ENCODE peak calls at places on chromosomes 1 and 21, in four cellular contexts. E is endothelial cell of umbilical vein, B is GM12878, J is K562. R is an unnamed sample.

GRCh38 chr1:3459051-3459908 is 4.8 kb downstream of the ARHGEF16 start:
- DNase-seq in E (no peak), B (no peak), J (no peak), R (no peak)

GRCh38 chr21:25094695-25095094 is 512.6 kb downstream of the MRPL39 start:
- DNase-seq in E (no peak), B (no peak), J (no peak), R (no peak)

GRCh38 chr1:77282866-77283539 is 1.2 kb downstream of the AK5 start:
- DNase-seq in E (peak), B (no peak), J (no peak), R (peak)

GRCh38 chr1:205491794-205492193 is 12.7 kb upstream of the CDK18 start:
- DNase-seq in E (no peak), B (no peak), J (no peak), R (no peak)

GRCh38 chr1:231216515-231216914 is 24.5 kb upstream of the GNPAT start:
- DNase-seq in E (no peak), B (no peak), J (no peak), R (no peak)

GRCh38 chr21:37184784-37185593 is 82.1 kb downstream of the VPS26C start:
- DNase-seq in E (no peak), B (no peak), J (no peak), R (no peak)

GRCh38 chr1:154568165-154568815 is 712 bp downstream of the CHRNB2 start:
- DNase-seq in E (no peak), B (no peak), J (no peak), R (no peak)

GRCh38 chr1:24864409-24864808 is 65.7 kb downstream of the RUNX3 start:
- DNase-seq in E (peak), B (no peak), J (no peak), R (no peak)

GRCh38 chr1:185139231-185139630 is 17.5 kb downstream of the TRMT1L start:
- DNase-seq in E (no peak), B (no peak), J (no peak), R (no peak)

GRCh38 chr1:3136532-3136931 is 67.5 kb downstream of the PRDM16 start:
- DNase-seq in E (no peak), B (no peak), J (no peak), R (no peak)

GRCh38 chr21:41196990-41197389 is 29.0 kb downstream of the BACE2 start:
- DNase-seq in E (no peak), B (no peak), J (no peak), R (peak)

GRCh38 chr1:93114403-93114802 is 35.3 kb downstream of the MTF2 start:
- DNase-seq in E (no peak), B (no peak), J (no peak), R (peak)

GRCh38 chr1:56222914-56223540 is 356.3 kb downstream of the PLPP3 start:
- DNase-seq in E (no peak), B (no peak), J (no peak), R (no peak)

GRCh38 chr1:24822887-24823286 is 77.6 kb downstream of the CLIC4 start:
- DNase-seq in E (peak), B (no peak), J (no peak), R (no peak)

GRCh38 chr1:2602311-2602835 is 15.8 kb downstream of the PRXL2B start:
- DNase-seq in E (no peak), B (no peak), J (no peak), R (no peak)

GRCh38 chr1:88075813-88076212 is 608.3 kb upstream of the PKN2 start:
- DNase-seq in E (no peak), B (no peak), J (no peak), R (no peak)

GRCh38 chr1:160665330-160666078 is 18.7 kb upstream of the SLAMF1 start:
- DNase-seq in E (no peak), B (no peak), J (peak), R (no peak)

GRCh38 chr1:60283690-60284089 is 210.1 kb upstream of the C1orf87 start:
- DNase-seq in E (peak), B (no peak), J (no peak), R (no peak)

GRCh38 chr1:75797273-75797588 is 549 bp downstream of the MSH4 start:
- DNase-seq in E (no peak), B (no peak), J (no peak), R (no peak)

GRCh38 chr1:232033285-232033684 is 406.7 kb downstream of the DISC1 start:
- DNase-seq in E (no peak), B (no peak), J (no peak), R (no peak)

GRCh38 chr1:150906329-150906728 is 19.4 kb downstream of the CTXND2 start:
- DNase-seq in E (no peak), B (no peak), J (no peak), R (no peak)

GRCh38 chr1:200917291-200917817 is 22.7 kb downstream of the INAVA start:
- DNase-seq in E (no peak), B (no peak), J (no peak), R (no peak)

DNA sequence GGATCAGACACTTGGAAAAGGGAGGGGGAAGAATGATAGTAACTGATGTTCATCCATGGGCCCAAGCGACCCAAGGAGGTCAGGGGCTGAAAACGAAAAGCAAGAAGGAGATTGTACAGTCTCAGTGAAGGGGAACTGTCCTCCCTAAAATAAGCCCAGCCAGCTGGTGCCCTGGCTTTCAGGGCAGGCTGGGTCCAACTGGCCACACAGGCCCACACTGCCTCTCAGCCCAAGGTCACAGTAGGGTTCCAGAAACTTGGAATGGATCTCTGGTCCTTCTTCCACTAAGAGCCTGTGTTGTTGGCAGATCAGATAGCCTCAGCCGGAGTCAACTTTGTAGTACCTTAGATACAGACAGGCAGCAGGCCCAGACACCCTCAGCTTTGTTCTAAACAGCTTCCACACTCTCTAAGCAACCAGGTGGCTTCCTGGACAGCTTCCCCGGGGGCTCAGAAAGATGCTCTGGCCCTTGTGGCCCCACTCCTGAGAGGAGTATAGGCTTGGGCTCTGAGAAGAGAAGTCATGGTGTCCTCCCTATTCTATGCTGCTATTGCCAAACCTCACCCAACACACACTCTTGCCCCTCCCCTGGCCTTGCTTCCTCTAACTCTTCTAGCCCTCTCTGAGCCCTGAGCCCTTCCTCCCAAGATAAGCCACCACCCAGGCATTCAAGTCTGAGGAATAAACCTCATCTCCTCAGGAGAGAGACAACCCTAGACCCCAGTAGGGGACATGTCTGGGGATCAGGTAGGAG is 50.1 kb downstream of the DMAP1 start:
- DNase-seq in E (no peak), B (no peak), J (no peak), R (no peak)
- TF ChIP-seq FOS in E (no peak), B (no peak), J (no peak), R (no peak)

GRCh38 chr1:197725044-197725443 is 50.2 kb downstream of the DENND1B start:
- DNase-seq in E (peak), B (no peak), J (peak), R (peak)
- TF ChIP-seq FOS in E (no peak), B (no peak), J (no peak), R (no peak)

GRCh38 chr1:14842361-14842760 is 243.9 kb downstream of the KAZN start:
- DNase-seq in E (no peak), B (no peak), J (no peak), R (peak)
- TF ChIP-seq FOS in E (no peak), B (no peak), J (no peak), R (peak)

GRCh38 chr1:35886606-35887431 is 3.8 kb downstream of the AGO1 start:
- DNase-seq in E (peak), B (no peak), J (peak), R (peak)
- TF ChIP-seq FOS in E (no peak), B (no peak), J (no peak), R (no peak)

DNA sequence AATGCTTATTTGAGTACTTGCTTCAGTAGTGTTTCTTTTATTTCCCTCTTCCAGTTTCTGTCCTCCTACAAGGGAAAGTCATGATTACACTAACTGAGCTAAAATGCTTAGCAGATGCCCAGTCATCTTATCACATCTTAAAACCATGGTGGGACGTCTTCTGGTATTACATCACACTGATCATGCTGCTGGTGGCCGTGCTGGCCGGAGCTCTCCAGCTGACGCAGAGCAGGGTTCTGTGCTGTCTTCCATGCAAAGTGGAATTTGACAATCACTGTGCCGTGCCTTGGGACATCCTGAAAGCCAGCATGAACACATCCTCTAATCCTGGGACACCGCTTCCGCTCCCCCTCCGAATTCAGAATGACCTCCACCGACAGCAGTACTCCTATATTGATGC is 50.3 kb upstream of the LRRC8C start:
- DNase-seq in E (no peak), B (no peak), J (no peak), R (no peak)
- TF ChIP-seq FOS in E (no peak), B (no peak), J (no peak), R (no peak)

DNA sequence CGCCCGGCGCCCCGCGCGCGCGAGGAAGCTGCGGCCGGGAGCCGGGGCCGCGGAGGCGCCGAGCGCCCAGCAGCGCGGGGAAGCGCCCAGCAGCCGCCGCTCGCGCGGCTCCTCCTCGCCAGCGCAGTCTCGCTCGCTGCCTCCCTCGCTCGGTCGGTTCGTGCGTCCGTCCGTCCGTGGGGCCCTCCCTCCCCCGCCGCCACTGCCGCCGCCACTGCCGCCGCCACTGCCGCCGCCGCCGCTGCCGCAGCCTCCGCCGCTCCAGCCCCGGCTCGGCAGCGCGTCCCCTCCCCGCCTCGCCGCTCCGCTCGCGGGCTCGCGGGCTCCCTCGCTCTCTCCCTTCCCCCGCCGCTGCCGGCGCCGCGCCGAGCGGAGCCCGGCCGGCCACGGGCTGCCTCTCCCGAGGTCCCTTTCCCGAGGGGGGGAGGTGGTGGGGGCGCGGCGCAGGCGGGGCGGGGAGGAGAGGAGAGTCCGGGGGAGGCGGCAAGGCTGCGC is at the start of gene KCND3:
- DNase-seq in E (no peak), B (no peak), J (peak), R (peak)
- TF ChIP-seq FOS in E (no peak), B (no peak), J (no peak), R (no peak)

GRCh38 chr1:44679468-44679867 is 5.0 kb downstream of the ARMH1 start:
- DNase-seq in E (no peak), B (no peak), J (no peak), R (no peak)

GRCh38 chr1:44685218-44685617 is 10.7 kb downstream of the ARMH1 start:
- DNase-seq in E (no peak), B (no peak), J (no peak), R (no peak)

GRCh38 chr1:44678626-44679025 is 4.1 kb downstream of the ARMH1 start:
- DNase-seq in E (no peak), B (no peak), J (no peak), R (no peak)

GRCh38 chr1:44684525-44684924 is 10.0 kb downstream of the ARMH1 start:
- DNase-seq in E (no peak), B (peak), J (no peak), R (no peak)

DNA sequence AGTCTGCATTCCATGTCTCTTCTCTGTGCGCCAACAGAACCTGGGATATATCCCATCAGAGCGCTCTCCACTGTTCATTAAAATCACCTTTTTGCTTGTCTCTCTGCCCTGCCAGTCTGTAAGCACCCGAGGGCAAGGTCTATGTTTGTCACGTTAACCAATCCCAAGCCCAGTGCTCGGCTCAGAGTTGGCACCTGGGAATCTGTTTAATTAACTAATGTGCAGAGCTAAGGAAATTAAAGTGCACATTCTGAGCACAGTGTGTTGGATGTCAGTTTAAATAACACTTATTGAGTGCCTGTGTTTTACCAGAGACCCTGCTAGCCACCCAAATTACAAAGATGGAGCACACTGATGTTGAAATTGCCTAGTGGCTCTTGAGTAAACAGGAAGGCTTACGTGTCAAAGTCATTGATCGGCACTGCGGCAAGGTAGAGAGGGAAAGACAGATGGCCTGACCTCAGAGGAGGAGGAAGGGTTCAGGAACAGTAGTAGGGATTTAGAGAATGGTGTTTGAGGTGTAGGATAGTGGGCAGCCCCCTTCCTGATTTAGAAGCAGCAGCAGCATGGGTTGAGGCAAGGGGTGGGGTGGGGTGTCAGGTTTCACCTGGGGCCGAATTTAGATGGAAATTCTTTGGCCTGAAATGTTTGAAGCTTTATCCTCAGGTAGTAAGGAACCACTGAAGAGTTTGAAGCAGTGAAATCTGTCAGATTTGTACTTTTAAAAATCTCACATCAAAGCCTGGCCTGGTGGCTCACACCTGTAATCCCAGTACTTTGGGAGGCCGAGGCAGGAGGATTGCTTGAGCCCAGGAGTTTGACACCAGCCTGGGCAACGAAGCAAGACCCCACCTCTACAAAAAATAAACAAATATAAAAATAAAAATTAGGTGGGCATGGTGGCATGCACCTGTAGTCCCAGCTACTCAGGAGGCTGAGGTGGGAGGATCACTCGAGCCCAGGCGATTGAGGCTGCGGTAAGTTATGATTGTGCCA is 7.7 kb downstream of the ARMH1 start:
- DNase-seq in E (no peak), B (no peak), J (no peak), R (no peak)
- TF ChIP-seq FOS in E (no peak), B (no peak), J (no peak), R (no peak)

GRCh38 chr1:58062635-58063034 is 483.9 kb downstream of the OMA1 start:
- DNase-seq in E (no peak), B (no peak), J (no peak), R (no peak)
- TF ChIP-seq FOS in E (no peak), B (no peak), J (no peak), R (no peak)

DNA sequence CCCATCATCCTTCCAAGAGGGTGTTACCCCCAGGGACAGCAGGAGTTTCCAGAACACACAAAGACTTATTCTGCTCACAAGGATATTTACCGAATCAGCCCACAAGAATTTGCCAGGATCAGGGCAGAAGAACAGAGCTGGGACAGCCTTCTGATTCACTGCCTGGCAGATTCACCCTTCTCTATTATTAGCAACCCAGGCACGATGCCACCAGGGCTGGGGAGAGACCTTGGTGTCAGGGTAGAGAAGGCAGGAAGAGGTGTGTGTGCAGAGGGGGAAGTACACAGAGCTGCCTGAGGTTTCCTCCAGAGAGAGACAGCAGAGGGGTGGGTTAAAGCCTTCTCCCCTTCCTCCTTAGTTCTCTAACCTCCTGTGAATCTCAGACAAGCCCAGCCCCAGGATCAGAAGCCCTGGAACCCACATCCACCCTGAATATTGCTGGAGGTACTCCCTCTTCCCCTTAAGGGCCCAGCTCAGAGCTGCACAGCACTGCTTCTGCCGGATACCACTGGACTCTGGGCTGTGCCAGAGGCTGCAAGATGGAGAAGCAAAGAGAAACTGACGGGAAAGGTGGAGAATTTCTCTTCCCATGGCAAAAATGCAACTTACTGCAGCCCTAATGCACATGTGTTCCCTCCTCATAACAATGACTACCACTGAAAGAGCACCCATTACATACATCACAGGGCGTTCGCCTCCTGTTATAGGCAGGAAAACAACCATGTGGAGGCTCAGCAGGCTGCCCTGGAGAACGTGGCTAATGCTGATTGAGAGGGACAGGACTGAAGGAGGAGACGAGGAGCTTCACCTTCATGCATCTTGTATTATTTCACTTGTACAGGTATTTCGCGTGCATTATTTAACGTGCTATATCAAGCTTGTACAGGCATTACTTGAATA is 61.7 kb downstream of the ITPKB start:
- DNase-seq in E (peak), B (no peak), J (no peak), R (peak)
- TF ChIP-seq FOS in E (no peak), B (no peak), J (no peak), R (no peak)

R was measured in IMR-90.